ENCODE peak calls at places on chromosomes 11 and 22, in nine cellular contexts. One of them, this sample, is unnamed.
A peak's percentile ranks its signal among the peaks of the same experiment; 100 is the strongest.

GRCh38 chr22:38953577-38954413 is 3.6 kb upstream of the APOBEC3A start:
- DNase-seq in iPS-NIHi11: no peak
- DNase-seq in progenitor cell of endocrine pancreas: no peak
- DNase-seq in hippocampal formation: no peak
- DNase-seq in NCI-H1930: no peak
- DNase-seq in activated CD8-positive, alpha-beta memory T cell treated with anti-CD3 and anti-CD28 coated beads for 1 hour: no peak
- DNase-seq in D341Med: no peak
- DNase-seq in upper lobe of right lung: no peak
- DNase-seq in SHP77: no peak
- DNase-seq in this sample: peak; percentile 50

GRCh38 chr11:73359341-73359740 is 16.9 kb upstream of the RELT start:
- DNase-seq in SHP77: no peak
- DNase-seq in hippocampal formation: no peak
- DNase-seq in NCI-H1930: no peak
- DNase-seq in upper lobe of right lung: no peak
- DNase-seq in progenitor cell of endocrine pancreas: no peak
- DNase-seq in iPS-NIHi11: no peak
- DNase-seq in activated CD8-positive, alpha-beta memory T cell treated with anti-CD3 and anti-CD28 coated beads for 1 hour: no peak
- DNase-seq in D341Med: no peak
- DNase-seq in this sample: no peak

GRCh38 chr11:108117746-108118371 is 3.5 kb upstream of the ACAT1 start:
- DNase-seq in activated CD8-positive, alpha-beta memory T cell treated with anti-CD3 and anti-CD28 coated beads for 1 hour: no peak
- DNase-seq in SHP77: peak; percentile 28
- DNase-seq in D341Med: peak; percentile 30
- DNase-seq in hippocampal formation: peak; percentile 41
- DNase-seq in NCI-H1930: no peak
- DNase-seq in upper lobe of right lung: no peak
- DNase-seq in progenitor cell of endocrine pancreas: no peak
- DNase-seq in iPS-NIHi11: no peak
- DNase-seq in this sample: no peak

GRCh38 chr11:79419120-79419519 is 21.7 kb downstream of the TENM4 start:
- DNase-seq in iPS-NIHi11: no peak
- DNase-seq in D341Med: no peak
- DNase-seq in activated CD8-positive, alpha-beta memory T cell treated with anti-CD3 and anti-CD28 coated beads for 1 hour: no peak
- DNase-seq in SHP77: no peak
- DNase-seq in upper lobe of right lung: no peak
- DNase-seq in hippocampal formation: no peak
- DNase-seq in NCI-H1930: no peak
- DNase-seq in progenitor cell of endocrine pancreas: no peak
- DNase-seq in this sample: peak; percentile 61

GRCh38 chr22:38338772-38339379 is 21.6 kb upstream of the CSNK1E start:
- DNase-seq in upper lobe of right lung: peak; percentile 15
- DNase-seq in NCI-H1930: no peak
- DNase-seq in D341Med: peak; percentile 33
- DNase-seq in hippocampal formation: no peak
- DNase-seq in iPS-NIHi11: peak; percentile 13
- DNase-seq in progenitor cell of endocrine pancreas: no peak
- DNase-seq in SHP77: no peak
- DNase-seq in activated CD8-positive, alpha-beta memory T cell treated with anti-CD3 and anti-CD28 coated beads for 1 hour: no peak
- DNase-seq in this sample: no peak

GRCh38 chr11:2224254-2224653 is 46.1 kb downstream of the ASCL2 start:
- DNase-seq in NCI-H1930: no peak
- DNase-seq in progenitor cell of endocrine pancreas: no peak
- DNase-seq in hippocampal formation: no peak
- DNase-seq in iPS-NIHi11: no peak
- DNase-seq in upper lobe of right lung: no peak
- DNase-seq in activated CD8-positive, alpha-beta memory T cell treated with anti-CD3 and anti-CD28 coated beads for 1 hour: no peak
- DNase-seq in SHP77: no peak
- DNase-seq in D341Med: no peak
- DNase-seq in this sample: no peak

GRCh38 chr22:26444777-26445176 is 15.7 kb downstream of the ASPHD2 start:
- DNase-seq in activated CD8-positive, alpha-beta memory T cell treated with anti-CD3 and anti-CD28 coated beads for 1 hour: no peak
- DNase-seq in SHP77: no peak
- DNase-seq in iPS-NIHi11: no peak
- DNase-seq in upper lobe of right lung: no peak
- DNase-seq in progenitor cell of endocrine pancreas: no peak
- DNase-seq in NCI-H1930: no peak
- DNase-seq in D341Med: no peak
- DNase-seq in hippocampal formation: no peak
- DNase-seq in this sample: no peak

GRCh38 chr22:46173152-46173551 is 22.8 kb downstream of the PPARA start:
- DNase-seq in D341Med: no peak
- DNase-seq in activated CD8-positive, alpha-beta memory T cell treated with anti-CD3 and anti-CD28 coated beads for 1 hour: no peak
- DNase-seq in NCI-H1930: no peak
- DNase-seq in iPS-NIHi11: no peak
- DNase-seq in SHP77: no peak
- DNase-seq in progenitor cell of endocrine pancreas: no peak
- DNase-seq in hippocampal formation: no peak
- DNase-seq in upper lobe of right lung: no peak
- DNase-seq in this sample: no peak

GRCh38 chr22:47795477-47796127 is 1033.2 kb downstream of the TBC1D22A start:
- DNase-seq in activated CD8-positive, alpha-beta memory T cell treated with anti-CD3 and anti-CD28 coated beads for 1 hour: no peak
- DNase-seq in upper lobe of right lung: no peak
- DNase-seq in progenitor cell of endocrine pancreas: no peak
- DNase-seq in hippocampal formation: no peak
- DNase-seq in D341Med: peak; percentile 5
- DNase-seq in iPS-NIHi11: no peak
- DNase-seq in NCI-H1930: no peak
- DNase-seq in SHP77: no peak
- DNase-seq in this sample: no peak

GRCh38 chr11:104653011-104653806 is 245.1 kb downstream of the CASP12 start:
- DNase-seq in iPS-NIHi11: no peak
- DNase-seq in NCI-H1930: no peak
- DNase-seq in D341Med: no peak
- DNase-seq in progenitor cell of endocrine pancreas: no peak
- DNase-seq in activated CD8-positive, alpha-beta memory T cell treated with anti-CD3 and anti-CD28 coated beads for 1 hour: no peak
- DNase-seq in SHP77: no peak
- DNase-seq in upper lobe of right lung: no peak
- DNase-seq in hippocampal formation: no peak
- DNase-seq in this sample: no peak